ENCODE peak calls at places on chromosome 1, in four cellular contexts. L is dermis blood vessel endothelial cell, R is NCI-H774, K is Calu3. H is an unnamed sample.

GRCh38 chr1:225987491-225988316 is 11.4 kb downstream of the SDE2 start:
- DNase-seq in K (no peak), L (peak), R (peak), H (no peak)

GRCh38 chr1:26970810-26971209 is 10.5 kb upstream of the KDF1 start:
- DNase-seq in K (peak), L (no peak), R (no peak), H (no peak)

GRCh38 chr1:101239095-101240040 is 2.5 kb downstream of the S1PR1 start:
- DNase-seq in K (no peak), R (no peak), L (peak), H (no peak)

GRCh38 chr1:225573216-225573615 is 79.7 kb downstream of the ENAH start:
- DNase-seq in R (no peak), K (no peak), L (no peak), H (no peak)

GRCh38 chr1:70044832-70045231 is 160.5 kb downstream of the LRRC40 start:
- DNase-seq in L (peak), R (no peak), K (no peak), H (no peak)

GRCh38 chr1:59029366-59029765 is 245.5 kb upstream of the JUN start:
- DNase-seq in R (no peak), K (no peak), L (peak), H (no peak)

GRCh38 chr1:245860681-245861552 is 646.2 kb downstream of the SMYD3 start:
- DNase-seq in L (no peak), R (no peak), K (no peak), H (no peak)

GRCh38 chr1:99685516-99686180 is 39.7 kb downstream of the PALMD start:
- DNase-seq in R (peak), L (peak), K (peak), H (peak)

GRCh38 chr1:190320952-190321351 is 156.7 kb downstream of the BRINP3 start:
- DNase-seq in K (peak), R (no peak), L (no peak), H (no peak)

GRCh38 chr1:53062731-53063591 is 948 bp downstream of the PODN start:
- DNase-seq in R (no peak), L (no peak), K (no peak), H (no peak)

GRCh38 chr1:40872266-40872665 is 10.1 kb upstream of the CITED4 start:
- DNase-seq in K (no peak), L (no peak), R (no peak), H (no peak)

GRCh38 chr1:165659581-165659895 is 28.5 kb downstream of the MGST3 start:
- DNase-seq in R (no peak), L (no peak), K (no peak), H (no peak)

H was measured in GM12891.